ENCODE peak calls at places on chromosomes 6 and 20, in eight cellular contexts. One of them, this sample, is unnamed.

GRCh38 chr20:48019496-48019895 is 234.2 kb upstream of the SULF2 start:
- DNase-seq in GOT3: no peak
- DNase-seq in neuronal stem cell: no peak
- DNase-seq in EL: peak
- DNase-seq in progenitor cell of endocrine pancreas: no peak
- DNase-seq in NCI-H2081: no peak
- DNase-seq in brain microvascular endothelial cell: no peak
- DNase-seq in amniotic stem cell: no peak
- DNase-seq in this sample: peak

GRCh38 chr6:15761045-15761502 is 98.2 kb upstream of the DTNBP1 start:
- DNase-seq in GOT3: no peak
- DNase-seq in neuronal stem cell: no peak
- DNase-seq in EL: no peak
- DNase-seq in progenitor cell of endocrine pancreas: no peak
- DNase-seq in NCI-H2081: no peak
- DNase-seq in brain microvascular endothelial cell: no peak
- DNase-seq in amniotic stem cell: no peak
- DNase-seq in this sample: no peak

GRCh38 chr20:5328228-5328627 is 11.5 kb upstream of the PROKR2 start:
- DNase-seq in GOT3: no peak
- DNase-seq in neuronal stem cell: no peak
- DNase-seq in EL: no peak
- DNase-seq in progenitor cell of endocrine pancreas: no peak
- DNase-seq in NCI-H2081: no peak
- DNase-seq in brain microvascular endothelial cell: no peak
- DNase-seq in amniotic stem cell: no peak
- DNase-seq in this sample: no peak

GRCh38 chr6:80329496-80329895 is 223.0 kb downstream of the BCKDHB start:
- DNase-seq in GOT3: no peak
- DNase-seq in neuronal stem cell: peak
- DNase-seq in EL: no peak
- DNase-seq in progenitor cell of endocrine pancreas: no peak
- DNase-seq in NCI-H2081: no peak
- DNase-seq in brain microvascular endothelial cell: no peak
- DNase-seq in amniotic stem cell: no peak
- DNase-seq in this sample: no peak

GRCh38 chr6:134007077-134007476 is 45.3 kb downstream of the SLC2A12 start:
- DNase-seq in GOT3: no peak
- DNase-seq in neuronal stem cell: no peak
- DNase-seq in EL: no peak
- DNase-seq in progenitor cell of endocrine pancreas: no peak
- DNase-seq in NCI-H2081: peak
- DNase-seq in brain microvascular endothelial cell: no peak
- DNase-seq in amniotic stem cell: no peak
- DNase-seq in this sample: no peak

GRCh38 chr6:107458687-107459282 is 579 bp downstream of the PDSS2 start:
- DNase-seq in GOT3: no peak
- DNase-seq in neuronal stem cell: no peak
- DNase-seq in EL: peak
- DNase-seq in progenitor cell of endocrine pancreas: peak
- DNase-seq in NCI-H2081: peak
- DNase-seq in brain microvascular endothelial cell: no peak
- DNase-seq in amniotic stem cell: no peak
- DNase-seq in this sample: no peak

GRCh38 chr20:19291024-19291817 is 78.8 kb downstream of the SLC24A3 start:
- DNase-seq in GOT3: no peak
- DNase-seq in neuronal stem cell: no peak
- DNase-seq in EL: no peak
- DNase-seq in progenitor cell of endocrine pancreas: no peak
- DNase-seq in NCI-H2081: no peak
- DNase-seq in brain microvascular endothelial cell: no peak
- DNase-seq in amniotic stem cell: no peak
- DNase-seq in this sample: no peak

GRCh38 chr6:107957165-107957908 is 671 bp downstream of the SEC63 start:
- DNase-seq in GOT3: no peak
- DNase-seq in neuronal stem cell: peak
- DNase-seq in EL: peak
- DNase-seq in progenitor cell of endocrine pancreas: no peak
- DNase-seq in NCI-H2081: peak
- DNase-seq in brain microvascular endothelial cell: peak
- DNase-seq in amniotic stem cell: peak
- DNase-seq in this sample: peak

GRCh38 chr6:75349262-75349984 is 64.8 kb upstream of the TMEM30A start:
- DNase-seq in GOT3: no peak
- DNase-seq in neuronal stem cell: peak
- DNase-seq in EL: peak
- DNase-seq in progenitor cell of endocrine pancreas: peak
- DNase-seq in NCI-H2081: peak
- DNase-seq in brain microvascular endothelial cell: peak
- DNase-seq in amniotic stem cell: no peak
- DNase-seq in this sample: peak

GRCh38 chr20:41004561-41005360 is 23.9 kb upstream of the TOP1 start:
- DNase-seq in GOT3: no peak
- DNase-seq in neuronal stem cell: no peak
- DNase-seq in EL: peak
- DNase-seq in progenitor cell of endocrine pancreas: no peak
- DNase-seq in NCI-H2081: no peak
- DNase-seq in brain microvascular endothelial cell: no peak
- DNase-seq in amniotic stem cell: no peak
- DNase-seq in this sample: no peak

GRCh38 chr20:58173930-58174707 is 54.3 kb downstream of the ANKRD60 start:
- DNase-seq in GOT3: no peak
- DNase-seq in neuronal stem cell: no peak
- DNase-seq in EL: no peak
- DNase-seq in progenitor cell of endocrine pancreas: no peak
- DNase-seq in NCI-H2081: no peak
- DNase-seq in brain microvascular endothelial cell: no peak
- DNase-seq in amniotic stem cell: no peak
- DNase-seq in this sample: no peak

GRCh38 chr6:15547379-15547778 is 115.4 kb downstream of the DTNBP1 start:
- DNase-seq in GOT3: no peak
- DNase-seq in neuronal stem cell: no peak
- DNase-seq in EL: no peak
- DNase-seq in progenitor cell of endocrine pancreas: no peak
- DNase-seq in NCI-H2081: no peak
- DNase-seq in brain microvascular endothelial cell: no peak
- DNase-seq in amniotic stem cell: no peak
- DNase-seq in this sample: no peak

GRCh38 chr20:57772349-57772964 is 62.6 kb upstream of the PMEPA1 start:
- DNase-seq in GOT3: no peak
- DNase-seq in neuronal stem cell: no peak
- DNase-seq in EL: peak
- DNase-seq in progenitor cell of endocrine pancreas: no peak
- DNase-seq in NCI-H2081: no peak
- DNase-seq in brain microvascular endothelial cell: peak
- DNase-seq in amniotic stem cell: peak
- DNase-seq in this sample: peak

GRCh38 chr20:50298554-50299324 is 108.1 kb downstream of the CEBPB start:
- DNase-seq in GOT3: no peak
- DNase-seq in neuronal stem cell: no peak
- DNase-seq in EL: no peak
- DNase-seq in progenitor cell of endocrine pancreas: no peak
- DNase-seq in NCI-H2081: no peak
- DNase-seq in brain microvascular endothelial cell: no peak
- DNase-seq in amniotic stem cell: no peak
- DNase-seq in this sample: no peak

GRCh38 chr6:156982168-156982567 is 205.0 kb downstream of the ARID1B start:
- DNase-seq in GOT3: no peak
- DNase-seq in neuronal stem cell: no peak
- DNase-seq in EL: no peak
- DNase-seq in progenitor cell of endocrine pancreas: no peak
- DNase-seq in NCI-H2081: no peak
- DNase-seq in brain microvascular endothelial cell: no peak
- DNase-seq in amniotic stem cell: no peak
- DNase-seq in this sample: no peak

GRCh38 chr20:653110-653589 is at the start of gene SRXN1:
- DNase-seq in GOT3: peak
- DNase-seq in neuronal stem cell: peak
- DNase-seq in EL: peak
- DNase-seq in progenitor cell of endocrine pancreas: peak
- DNase-seq in NCI-H2081: peak
- DNase-seq in brain microvascular endothelial cell: peak
- DNase-seq in amniotic stem cell: peak
- DNase-seq in this sample: peak

GRCh38 chr20:1811621-1812498 is 83.3 kb upstream of the SIRPA start:
- DNase-seq in GOT3: no peak
- DNase-seq in neuronal stem cell: peak
- DNase-seq in EL: no peak
- DNase-seq in progenitor cell of endocrine pancreas: no peak
- DNase-seq in NCI-H2081: no peak
- DNase-seq in brain microvascular endothelial cell: no peak
- DNase-seq in amniotic stem cell: no peak
- DNase-seq in this sample: peak

GRCh38 chr6:10633216-10633615 is 61.2 kb downstream of the C6orf52 start:
- DNase-seq in GOT3: no peak
- DNase-seq in neuronal stem cell: no peak
- DNase-seq in EL: peak
- DNase-seq in progenitor cell of endocrine pancreas: no peak
- DNase-seq in NCI-H2081: no peak
- DNase-seq in brain microvascular endothelial cell: peak
- DNase-seq in amniotic stem cell: no peak
- DNase-seq in this sample: peak

GRCh38 chr6:157514659-157515496 is 133.9 kb downstream of the ZDHHC14 start:
- DNase-seq in GOT3: no peak
- DNase-seq in neuronal stem cell: no peak
- DNase-seq in EL: peak
- DNase-seq in progenitor cell of endocrine pancreas: no peak
- DNase-seq in NCI-H2081: no peak
- DNase-seq in brain microvascular endothelial cell: peak
- DNase-seq in amniotic stem cell: peak
- DNase-seq in this sample: peak

GRCh38 chr20:23363257-23363649 is 1.3 kb downstream of the GZF1 start:
- DNase-seq in GOT3: no peak
- DNase-seq in neuronal stem cell: no peak
- DNase-seq in EL: no peak
- DNase-seq in progenitor cell of endocrine pancreas: no peak
- DNase-seq in NCI-H2081: no peak
- DNase-seq in brain microvascular endothelial cell: no peak
- DNase-seq in amniotic stem cell: no peak
- DNase-seq in this sample: peak

GRCh38 chr6:2891768-2892170 is 11.3 kb downstream of the SERPINB9 start:
- DNase-seq in GOT3: no peak
- DNase-seq in neuronal stem cell: no peak
- DNase-seq in EL: no peak
- DNase-seq in progenitor cell of endocrine pancreas: no peak
- DNase-seq in NCI-H2081: no peak
- DNase-seq in brain microvascular endothelial cell: no peak
- DNase-seq in amniotic stem cell: no peak
- DNase-seq in this sample: no peak

GRCh38 chr6:1895721-1896120 is 286.0 kb downstream of the FOXC1 start:
- DNase-seq in GOT3: no peak
- DNase-seq in neuronal stem cell: no peak
- DNase-seq in EL: peak
- DNase-seq in progenitor cell of endocrine pancreas: no peak
- DNase-seq in NCI-H2081: no peak
- DNase-seq in brain microvascular endothelial cell: no peak
- DNase-seq in amniotic stem cell: no peak
- DNase-seq in this sample: peak

GRCh38 chr6:37576336-37576737 is 76.6 kb upstream of the CCDC167 start:
- DNase-seq in GOT3: no peak
- DNase-seq in neuronal stem cell: no peak
- DNase-seq in EL: peak
- DNase-seq in progenitor cell of endocrine pancreas: no peak
- DNase-seq in NCI-H2081: no peak
- DNase-seq in brain microvascular endothelial cell: peak
- DNase-seq in amniotic stem cell: no peak
- DNase-seq in this sample: peak

GRCh38 chr20:18712877-18713276 is 100.7 kb upstream of the SCP2D1 start:
- DNase-seq in GOT3: no peak
- DNase-seq in neuronal stem cell: peak
- DNase-seq in EL: no peak
- DNase-seq in progenitor cell of endocrine pancreas: no peak
- DNase-seq in NCI-H2081: no peak
- DNase-seq in brain microvascular endothelial cell: no peak
- DNase-seq in amniotic stem cell: no peak
- DNase-seq in this sample: no peak

GRCh38 chr6:93136111-93136510 is 283.2 kb downstream of the EPHA7 start:
- DNase-seq in GOT3: no peak
- DNase-seq in neuronal stem cell: no peak
- DNase-seq in EL: no peak
- DNase-seq in progenitor cell of endocrine pancreas: no peak
- DNase-seq in NCI-H2081: no peak
- DNase-seq in brain microvascular endothelial cell: no peak
- DNase-seq in amniotic stem cell: no peak
- DNase-seq in this sample: no peak

GRCh38 chr6:156840606-156841005 is 63.4 kb downstream of the ARID1B start:
- DNase-seq in GOT3: no peak
- DNase-seq in neuronal stem cell: no peak
- DNase-seq in EL: peak
- DNase-seq in progenitor cell of endocrine pancreas: no peak
- DNase-seq in NCI-H2081: no peak
- DNase-seq in brain microvascular endothelial cell: no peak
- DNase-seq in amniotic stem cell: no peak
- DNase-seq in this sample: no peak

This sample was measured in astrocyte of the hippocampus.